ENCODE peak calls at places on chromosomes 11 and 22, in ten cellular contexts. V is stimulated activated naive CD4-positive, alpha-beta T cell; X is activated CD8-positive, alpha-beta memory T cell treated with anti-CD3 and anti-CD28 coated beads for 24 hours; Y is psoas muscle; J is amniotic stem cell; M is HuH-7.5; N is HL-60; B is GM23338; I is NCI-H1417; S is stimulated activated CD4-positive, alpha-beta T cell treated with anti-CD3 and anti-CD28 coated beads, Interleukin-4, amount 100 ng/mL, for 4 hours. A is an unnamed sample.

GRCh38 chr22:35509451-35509850 is 31.2 kb upstream of the RASD2 start:
- DNase-seq in S (no peak), X (no peak), M (no peak), N (no peak), B (no peak), Y (no peak), J (no peak), V (no peak), I (no peak), A (no peak)

GRCh38 chr11:87425391-87425790 is 387.7 kb downstream of the TMEM135 start:
- DNase-seq in J (no peak), V (no peak), M (no peak), X (no peak), S (no peak), B (no peak), I (no peak), Y (no peak), N (no peak), A (no peak)

GRCh38 chr11:15665368-15665871 is 550.7 kb downstream of the INSC start:
- DNase-seq in B (no peak), N (no peak), S (no peak), J (no peak), M (no peak), I (no peak), X (no peak), V (no peak), Y (no peak), A (no peak)

GRCh38 chr11:111765320-111765983 is 737 bp downstream of the PPP2R1B start:
- DNase-seq in B (peak), M (no peak), J (no peak), X (no peak), S (no peak), N (no peak), I (no peak), V (no peak), Y (no peak), A (no peak)

GRCh38 chr11:128859563-128860441 is 7.3 kb downstream of the KCNJ1 start:
- DNase-seq in N (peak), J (no peak), V (peak), B (peak), X (peak), M (peak), I (no peak), Y (peak), S (peak), A (no peak)

GRCh38 chr11:3154001-3154599 is 11.0 kb downstream of the OSBPL5 start:
- DNase-seq in X (no peak), B (no peak), V (no peak), I (peak), S (no peak), J (no peak), Y (peak), M (no peak), N (peak), A (no peak)

GRCh38 chr11:33891714-33892327 is at the start of gene LMO2:
- DNase-seq in N (peak), B (no peak), S (no peak), Y (no peak), M (no peak), I (peak), V (no peak), J (no peak), X (no peak), A (no peak)

GRCh38 chr11:45692808-45693453 is 27.5 kb upstream of the CHST1 start:
- DNase-seq in X (no peak), S (no peak), M (no peak), B (no peak), N (no peak), J (no peak), V (no peak), Y (no peak), I (no peak), A (no peak)

GRCh38 chr11:11981364-11981763 is 27.1 kb downstream of the DKK3 start:
- DNase-seq in B (no peak), N (no peak), I (no peak), M (no peak), J (no peak), S (no peak), V (no peak), Y (no peak), X (no peak), A (no peak)

GRCh38 chr22:34847072-34847471 is 218.9 kb upstream of the ISX start:
- DNase-seq in S (no peak), V (no peak), I (no peak), X (no peak), M (no peak), B (no peak), Y (no peak), J (peak), N (no peak), A (no peak)

GRCh38 chr11:120854988-120855387 is 168.9 kb upstream of the TBCEL start:
- DNase-seq in B (no peak), I (peak), M (no peak), S (no peak), N (no peak), Y (no peak), J (no peak), V (no peak), X (no peak), A (no peak)

GRCh38 chr22:43520632-43521039 is 108.8 kb downstream of the MPPED1 start:
- DNase-seq in B (no peak), N (no peak), M (no peak), J (no peak), S (no peak), X (no peak), V (no peak), I (no peak), Y (no peak), A (no peak)

GRCh38 chr22:28395920-28396447 is 283.7 kb downstream of the TTC28 start:
- DNase-seq in X (no peak), N (no peak), Y (no peak), B (no peak), S (no peak), I (no peak), J (no peak), M (no peak), V (no peak), A (no peak)

GRCh38 chr11:5178046-5178837 is 22.2 kb downstream of the OR51V1 start:
- DNase-seq in I (no peak), S (no peak), X (no peak), M (no peak), Y (no peak), J (no peak), V (no peak), B (no peak), N (no peak), A (no peak)

GRCh38 chr11:76671626-76672309 is 1.2 kb upstream of the LRRC32 start:
- DNase-seq in V (no peak), N (no peak), J (no peak), B (no peak), M (no peak), Y (peak), S (no peak), X (no peak), I (no peak), A (no peak)

GRCh38 chr11:19795082-19795481 is 82.4 kb downstream of the NAV2 start:
- DNase-seq in B (no peak), V (no peak), M (no peak), Y (no peak), I (no peak), J (no peak), X (no peak), N (no peak), S (no peak), A (no peak)

GRCh38 chr11:65559951-65560537 is 1.9 kb upstream of the LTBP3 start:
- DNase-seq in V (no peak), N (no peak), M (no peak), J (no peak), X (no peak), I (peak), S (no peak), B (no peak), Y (no peak), A (no peak)

GRCh38 chr11:71283960-71284359 is 31.6 kb upstream of the SHANK2 start:
- DNase-seq in X (no peak), J (no peak), V (no peak), S (no peak), B (no peak), Y (no peak), M (no peak), N (no peak), I (no peak), A (no peak)

GRCh38 chr22:50720301-50720845 is 17.6 kb upstream of the ACR start:
- DNase-seq in S (no peak), X (no peak), I (no peak), M (no peak), N (no peak), B (no peak), V (no peak), Y (no peak), J (no peak), A (no peak)

GRCh38 chr11:123684601-123685000 is 30.2 kb upstream of the SCN3B start:
- DNase-seq in V (no peak), Y (no peak), J (no peak), X (no peak), I (no peak), M (no peak), S (no peak), B (no peak), N (no peak), A (no peak)

GRCh38 chr22:28148816-28149465 is 229.9 kb upstream of the PITPNB start:
- DNase-seq in J (no peak), M (no peak), Y (no peak), X (no peak), B (no peak), V (no peak), S (no peak), I (no peak), N (no peak), A (no peak)

GRCh38 chr11:61626580-61627380 is 45.9 kb upstream of the SYT7 start:
- DNase-seq in J (no peak), B (peak), X (no peak), V (no peak), N (no peak), S (no peak), I (peak), M (peak), Y (peak), A (no peak)

GRCh38 chr11:95092549-95093324 is 3.1 kb downstream of the ENDOD1 start:
- DNase-seq in V (no peak), I (no peak), M (peak), B (peak), N (no peak), Y (peak), X (no peak), S (peak), J (no peak), A (no peak)

GRCh38 chr11:35334385-35335090 is 84.8 kb downstream of the SLC1A2 start:
- DNase-seq in Y (no peak), M (no peak), S (no peak), N (no peak), B (no peak), V (no peak), J (no peak), X (no peak), I (peak), A (no peak)

GRCh38 chr11:75481602-75482309 is 44.0 kb downstream of the GDPD5 start:
- DNase-seq in Y (no peak), M (no peak), V (no peak), N (no peak), I (no peak), J (no peak), S (no peak), B (no peak), X (no peak), A (no peak)

GRCh38 chr22:49163960-49164690 is 663.5 kb downstream of the BRD1 start:
- DNase-seq in J (no peak), I (no peak), S (no peak), N (no peak), Y (no peak), X (no peak), B (no peak), M (no peak), V (no peak), A (no peak)

GRCh38 chr22:27420817-27421361 is 380.7 kb downstream of the MN1 start:
- DNase-seq in N (no peak), S (no peak), B (no peak), Y (peak), I (no peak), X (no peak), V (no peak), J (peak), M (no peak), A (no peak)

GRCh38 chr11:67422894-67423293 is 5.4 kb upstream of the RPS6KB2 start:
- DNase-seq in X (no peak), M (no peak), Y (no peak), S (no peak), B (peak), V (no peak), J (no peak), I (no peak), N (no peak), A (no peak)

GRCh38 chr11:69310934-69311766 is 17.2 kb downstream of the MYEOV start:
- DNase-seq in S (peak), B (no peak), J (no peak), Y (no peak), X (peak), M (no peak), N (no peak), I (no peak), V (no peak), A (no peak)

GRCh38 chr22:47724030-47724429 is 961.6 kb downstream of the TBC1D22A start:
- DNase-seq in X (no peak), M (no peak), V (no peak), Y (no peak), S (no peak), N (no peak), B (no peak), J (no peak), I (no peak), A (no peak)

GRCh38 chr11:102592634-102593581 is 32.2 kb downstream of the MMP20 start:
- DNase-seq in Y (no peak), S (no peak), N (no peak), J (no peak), X (no peak), I (peak), V (no peak), B (peak), M (no peak), A (peak)

A was measured in foreskin melanocyte.